ENCODE peak calls at places on chromosomes 3 and 15, in four cellular contexts. L is NT2/D1, X is HCT116, Q is K562. B is an unnamed sample.

GRCh38 chr3:132325634-132326033 is 8.4 kb downstream of the ACP3 start:
- DNase-seq in L (no peak), X (no peak), Q (no peak), B (no peak)

GRCh38 chr15:96122077-96123027 is 208.1 kb upstream of the NR2F2 start:
- DNase-seq in L (no peak), X (peak), Q (no peak), B (no peak)

GRCh38 chr3:114877378-114878118 is 269.5 kb downstream of the ZBTB20 start:
- DNase-seq in L (no peak), X (no peak), Q (no peak), B (no peak)

GRCh38 chr15:60255390-60255789 is 142.4 kb downstream of the ANXA2 start:
- DNase-seq in L (no peak), X (peak), Q (no peak), B (peak)

GRCh38 chr3:132135628-132136333 is 101.0 kb upstream of the CPNE4 start:
- DNase-seq in L (peak), X (peak), Q (no peak), B (no peak)

GRCh38 chr3:42001777-42002176 is 39.9 kb upstream of the ULK4 start:
- DNase-seq in L (no peak), X (no peak), Q (no peak), B (no peak)

GRCh38 chr3:54099381-54099780 is 23.0 kb upstream of the CACNA2D3 start:
- DNase-seq in L (no peak), X (no peak), Q (no peak), B (no peak)

GRCh38 chr3:55162031-55162784 is 234.3 kb upstream of the LRTM1 start:
- DNase-seq in L (no peak), X (no peak), Q (no peak), B (peak)

GRCh38 chr3:116423365-116423764 is 21.9 kb downstream of the LSAMP start:
- DNase-seq in L (no peak), X (no peak), Q (no peak), B (no peak)

GRCh38 chr15:85543741-85544155 is 163.3 kb downstream of the AKAP13 start:
- DNase-seq in L (no peak), X (no peak), Q (no peak), B (no peak)

GRCh38 chr3:117995795-117996194 is 1038.9 kb downstream of the IGSF11 start:
- DNase-seq in L (no peak), X (no peak), Q (no peak), B (no peak)

GRCh38 chr15:69478259-69478687 is 25.7 kb downstream of the RPLP1 start:
- DNase-seq in L (peak), X (peak), Q (peak), B (no peak)

GRCh38 chr3:127149621-127150310 is 43.2 kb upstream of the PRR23E start:
- DNase-seq in L (no peak), X (no peak), Q (no peak), B (no peak)

GRCh38 chr3:111246967-111247760 is 175.5 kb downstream of the NECTIN3 start:
- DNase-seq in L (no peak), X (no peak), Q (no peak), B (no peak)

GRCh38 chr3:43076857-43077256 is 29.0 kb downstream of the POMGNT2 start:
- DNase-seq in L (no peak), X (no peak), Q (no peak), B (no peak)

GRCh38 chr15:23797747-23798157 is 110.6 kb upstream of the NDN start:
- DNase-seq in L (no peak), X (no peak), Q (no peak), B (no peak)

GRCh38 chr3:14123308-14124222 is 1.1 kb downstream of the CHCHD4 start:
- DNase-seq in L (no peak), X (no peak), Q (no peak), B (no peak)

GRCh38 chr3:81087607-81088006 is 673.8 kb downstream of the GBE1 start:
- DNase-seq in L (no peak), X (no peak), Q (no peak), B (no peak)

GRCh38 chr3:141434255-141434654 is 52.6 kb upstream of the RASA2 start:
- DNase-seq in L (no peak), X (no peak), Q (no peak), B (no peak)
- TF ChIP-seq ZNF274 in L (no peak), X (no peak), Q (no peak), B (no peak)

GRCh38 chr3:145767909-145768308 is 393.1 kb downstream of the PLOD2 start:
- DNase-seq in L (no peak), X (no peak), Q (no peak), B (no peak)
- TF ChIP-seq ZNF274 in L (no peak), X (no peak), Q (no peak), B (no peak)

DNA sequence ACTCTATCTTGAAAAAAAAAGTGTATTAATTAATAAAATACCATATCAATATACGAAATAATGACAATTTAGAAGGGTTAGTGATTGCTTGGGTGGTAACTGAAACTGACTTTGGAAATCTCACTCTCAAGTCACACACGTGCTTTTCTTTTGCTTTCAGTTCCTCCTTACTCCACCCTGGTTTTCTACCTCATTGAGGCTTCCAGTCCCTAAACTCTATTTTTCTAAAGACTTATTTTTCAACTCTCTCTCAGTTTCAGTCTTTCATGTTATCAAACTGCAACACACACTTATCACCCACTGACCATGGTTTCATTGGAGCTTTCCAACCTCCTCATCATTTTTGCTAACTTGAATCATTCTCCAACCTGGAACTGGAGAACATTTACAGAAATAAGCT is 23.5 kb downstream of the IL12A start:
- DNase-seq in L (no peak), X (no peak), Q (no peak), B (peak)
- TF ChIP-seq ZNF274 in L (no peak), X (no peak), Q (no peak), B (no peak)

GRCh38 chr3:9102240-9102841 is 139.1 kb upstream of the RAD18 start:
- DNase-seq in L (peak), X (no peak), Q (no peak), B (no peak)
- TF ChIP-seq ZNF274 in L (no peak), X (no peak), Q (no peak), B (no peak)

DNA sequence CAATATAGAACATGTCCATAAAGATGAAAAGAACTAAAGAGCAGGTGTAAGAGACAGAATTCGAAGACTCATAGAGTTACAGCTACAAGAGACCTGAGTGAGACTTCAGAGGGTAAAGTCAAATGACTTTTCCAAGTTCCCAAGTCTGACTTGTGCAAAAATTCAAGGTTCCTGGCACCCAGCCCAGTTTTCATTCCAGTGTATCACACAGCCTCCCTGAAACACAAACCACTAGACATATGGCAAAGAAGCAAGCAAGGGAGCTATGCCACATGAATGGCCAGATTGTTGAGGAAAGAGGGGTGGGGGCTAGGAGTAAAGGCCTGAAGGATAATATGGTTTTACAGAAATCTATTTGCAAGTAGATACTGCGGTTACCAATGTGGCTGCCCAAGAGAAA is 301.3 kb downstream of the MECOM start:
- DNase-seq in L (no peak), X (no peak), Q (no peak), B (no peak)
- TF ChIP-seq ZNF274 in L (no peak), X (no peak), Q (no peak), B (no peak)

DNA sequence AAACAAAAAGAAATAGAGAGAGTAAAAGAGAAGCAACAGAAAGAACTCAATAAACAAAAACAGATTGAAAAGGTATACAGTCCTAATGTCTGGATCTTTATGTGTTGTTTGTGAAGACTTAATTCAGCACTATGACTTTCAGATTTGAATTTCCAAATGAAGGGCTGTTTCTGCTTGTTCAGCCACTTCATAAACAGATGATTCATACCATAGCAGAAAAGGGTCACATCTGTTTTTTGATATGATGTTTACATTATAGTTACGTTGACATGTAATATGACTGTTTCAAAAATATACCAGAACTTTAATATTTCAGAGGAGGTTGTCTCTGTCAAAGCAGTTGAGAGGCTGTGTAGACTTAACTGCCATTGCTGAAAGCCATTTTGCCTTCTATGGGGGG is 24.1 kb downstream of the ASB14 start:
- DNase-seq in L (no peak), X (no peak), Q (no peak), B (no peak)
- TF ChIP-seq ZNF274 in L (no peak), X (no peak), Q (no peak), B (no peak)

DNA sequence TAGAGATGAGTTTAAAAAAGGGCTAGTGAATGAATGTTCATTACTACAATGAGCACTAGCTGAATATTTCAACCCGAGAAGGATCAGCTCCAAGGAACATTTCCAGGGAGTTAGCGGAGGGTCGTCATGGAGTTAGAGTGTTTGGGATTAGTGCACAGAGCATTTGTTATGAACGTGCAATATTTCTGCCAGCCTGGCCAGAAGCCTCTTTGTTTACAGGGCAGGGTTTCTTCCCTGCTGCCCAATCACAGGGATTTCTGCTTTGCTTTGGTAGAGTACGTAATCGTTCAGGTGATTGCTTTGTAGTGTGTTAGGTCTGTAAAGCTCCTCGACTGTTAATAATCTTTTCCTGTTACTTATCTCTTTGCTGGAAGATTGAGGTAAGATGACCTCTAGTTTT is 5.9 kb downstream of the CGNL1 start:
- DNase-seq in L (no peak), X (no peak), Q (no peak), B (no peak)
- TF ChIP-seq ZNF274 in L (no peak), X (no peak), Q (no peak), B (no peak)

DNA sequence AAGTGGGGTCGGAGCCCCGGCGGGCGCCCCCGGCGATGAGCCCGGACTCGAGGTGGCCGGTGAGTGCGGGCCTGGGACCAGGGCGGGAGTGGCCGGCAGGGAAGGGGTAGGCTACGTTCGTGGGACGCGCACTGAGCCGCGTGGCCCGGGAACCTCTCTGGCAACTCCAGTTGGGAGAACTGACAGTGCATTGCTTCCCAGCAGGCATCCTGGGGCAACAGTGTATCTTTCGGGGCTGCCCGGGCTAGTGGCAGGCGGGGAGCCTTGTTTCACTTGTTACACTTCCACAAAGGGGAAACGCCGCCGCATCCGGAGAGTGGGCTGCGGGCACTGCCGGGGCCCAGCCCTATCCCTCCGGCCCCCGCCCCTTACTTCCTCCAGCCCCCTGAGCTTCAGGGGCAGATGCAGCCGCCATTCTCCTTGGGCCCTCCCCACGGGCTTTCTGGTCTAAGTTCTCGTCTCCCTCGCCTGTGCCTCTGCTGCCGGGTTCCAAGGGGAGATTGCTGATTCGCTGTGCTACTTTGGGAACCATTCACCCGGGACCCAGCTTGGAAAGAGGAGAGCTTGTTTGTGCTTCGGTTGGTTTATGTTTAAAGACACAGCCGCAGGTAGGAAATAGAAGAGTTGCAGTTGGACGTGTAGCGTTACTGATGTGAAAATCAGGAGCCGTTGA is 681 bp downstream of the BRPF1 start:
- DNase-seq in L (no peak), X (no peak), Q (peak), B (no peak)
- TF ChIP-seq ZNF274 in L (no peak), X (no peak), Q (no peak), B (no peak)